ENCODE peak calls at places on chromosome 15, in five cellular contexts. W is breast epithelium; I is fibroblast of the aortic adventitia; M is stimulated activated CD8-positive, alpha-beta memory T cell treated with anti-CD3 and anti-CD28 coated beads, Interleukin-15, amount 100 ng/mL, for 24 hours; T is AG20443. O is an unnamed sample.

GRCh38 chr15:90035095-90035834 is 34.1 kb downstream of the ZNF710 start:
- DNase-seq in W (peak), I (peak), M (no peak), T (no peak), O (peak)

GRCh38 chr15:22952826-22953579 is 27.2 kb downstream of the CYFIP1 start:
- DNase-seq in W (no peak), I (peak), M (no peak), T (peak), O (no peak)

GRCh38 chr15:74889390-74889881 is 406 bp upstream of the MPI start:
- DNase-seq in W (no peak), I (peak), M (no peak), T (peak), O (no peak)

GRCh38 chr15:55698653-55699052 is 44.3 kb downstream of the PRTG start:
- DNase-seq in W (no peak), I (no peak), M (no peak), T (no peak), O (no peak)

GRCh38 chr15:59349715-59350420 is 22.8 kb downstream of the MYO1E start:
- DNase-seq in W (peak), I (peak), M (no peak), T (peak), O (peak)

GRCh38 chr15:78418239-78418638 is 19.8 kb upstream of the IREB2 start:
- DNase-seq in W (no peak), I (no peak), M (no peak), T (no peak), O (no peak)

GRCh38 chr15:93859176-93859575 is 372.2 kb upstream of the MCTP2 start:
- DNase-seq in W (no peak), I (no peak), M (no peak), T (no peak), O (no peak)

GRCh38 chr15:38041576-38041975 is 107.1 kb downstream of the TMCO5A start:
- DNase-seq in W (no peak), I (peak), M (no peak), T (peak), O (no peak)

GRCh38 chr15:37095993-37096877 is 4.1 kb downstream of the MEIS2 start:
- DNase-seq in W (no peak), I (peak), M (no peak), T (no peak), O (no peak)

O was measured in trophoblast cell.